ENCODE peak calls at places on chromosome 7, in five cellular contexts. One of them, this sample, is unnamed.

GRCh38 chr7:150373049-150373801 is 4.6 kb downstream of the REPIN1 start:
- DNase-seq in cardiac fibroblast: no peak
- DNase-seq in AG04450: no peak
- DNase-seq in K562: peak; percentile 78
- DNase-seq in body of pancreas: peak; percentile 77
- DNase-seq in this sample: no peak

GRCh38 chr7:1112625-1113547 is 25.0 kb downstream of the GPER1 start:
- DNase-seq in cardiac fibroblast: no peak
- DNase-seq in AG04450: no peak
- DNase-seq in K562: no peak
- DNase-seq in body of pancreas: no peak
- DNase-seq in this sample: no peak

GRCh38 chr7:101567231-101567630 is 61.9 kb downstream of the MYL10 start:
- DNase-seq in cardiac fibroblast: no peak
- DNase-seq in AG04450: no peak
- DNase-seq in K562: no peak
- DNase-seq in body of pancreas: no peak
- DNase-seq in this sample: no peak

GRCh38 chr7:149870701-149871483 is 2.9 kb upstream of the ATP6V0E2 start:
- DNase-seq in cardiac fibroblast: no peak
- DNase-seq in AG04450: no peak
- DNase-seq in K562: no peak
- DNase-seq in body of pancreas: no peak
- DNase-seq in this sample: peak; percentile 68

GRCh38 chr7:264541-265191 is 25.3 kb upstream of the FOXL3 start:
- DNase-seq in cardiac fibroblast: no peak
- DNase-seq in AG04450: no peak
- DNase-seq in K562: no peak
- DNase-seq in body of pancreas: peak; percentile 50
- DNase-seq in this sample: no peak

GRCh38 chr7:149716932-149717307 is 56.5 kb downstream of the ZNF467 start:
- DNase-seq in cardiac fibroblast: no peak
- DNase-seq in AG04450: no peak
- DNase-seq in K562: no peak
- DNase-seq in body of pancreas: no peak
- DNase-seq in this sample: peak; percentile 73

GRCh38 chr7:114758661-114759227 is 163.2 kb upstream of the MDFIC start:
- DNase-seq in cardiac fibroblast: no peak
- DNase-seq in AG04450: no peak
- DNase-seq in K562: no peak
- DNase-seq in body of pancreas: no peak
- DNase-seq in this sample: no peak

GRCh38 chr7:21253740-21254687 is 173.9 kb upstream of the SP4 start:
- DNase-seq in cardiac fibroblast: peak; percentile 55
- DNase-seq in AG04450: no peak
- DNase-seq in K562: peak; percentile 66
- DNase-seq in body of pancreas: peak; percentile 62
- DNase-seq in this sample: no peak

GRCh38 chr7:139075871-139076686 is 33.4 kb downstream of the ZC3HAV1 start:
- DNase-seq in cardiac fibroblast: no peak
- DNase-seq in AG04450: no peak
- DNase-seq in K562: no peak
- DNase-seq in body of pancreas: no peak
- DNase-seq in this sample: no peak

GRCh38 chr7:13875496-13876074 is 113.9 kb downstream of the ETV1 start:
- DNase-seq in cardiac fibroblast: no peak
- DNase-seq in AG04450: no peak
- DNase-seq in K562: peak; percentile 44
- DNase-seq in body of pancreas: no peak
- DNase-seq in this sample: no peak

GRCh38 chr7:13874783-13875182 is 114.7 kb downstream of the ETV1 start:
- DNase-seq in cardiac fibroblast: peak; percentile 89
- DNase-seq in AG04450: no peak
- DNase-seq in K562: no peak
- DNase-seq in body of pancreas: no peak
- DNase-seq in this sample: no peak

GRCh38 chr7:13872751-13873150 is 116.7 kb downstream of the ETV1 start:
- DNase-seq in cardiac fibroblast: no peak
- DNase-seq in AG04450: no peak
- DNase-seq in K562: no peak
- DNase-seq in body of pancreas: no peak
- DNase-seq in this sample: no peak

DNA sequence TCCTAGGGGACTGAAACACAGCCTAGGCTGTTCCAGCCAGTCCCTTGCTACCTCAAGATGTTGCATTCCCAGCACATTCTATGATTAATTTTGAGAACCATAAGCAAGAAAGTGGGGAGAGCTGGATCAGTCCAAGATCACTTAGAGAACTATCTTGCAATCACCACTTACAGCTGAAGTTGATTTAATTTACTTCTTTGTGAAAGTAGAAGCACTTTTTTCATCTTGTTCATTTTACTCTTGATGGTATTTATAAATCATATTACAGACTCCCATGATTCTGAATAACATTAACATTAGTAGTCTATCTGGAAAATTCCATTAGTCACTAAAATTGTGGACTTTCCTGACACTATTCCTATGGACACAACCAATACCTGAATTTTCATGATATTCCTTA is 118.5 kb downstream of the ETV1 start:
- DNase-seq in cardiac fibroblast: no peak
- DNase-seq in AG04450: no peak
- DNase-seq in K562: no peak
- DNase-seq in body of pancreas: no peak
- DNase-seq in this sample: no peak
- TF ChIP-seq CTCF in cardiac fibroblast: no peak
- TF ChIP-seq CTCF in AG04450: no peak
- TF ChIP-seq CTCF in K562: no peak
- TF ChIP-seq CTCF in body of pancreas: no peak
- TF ChIP-seq CTCF in this sample: no peak

GRCh38 chr7:115910541-115911164 is 119.9 kb downstream of the TFEC start:
- DNase-seq in cardiac fibroblast: peak; percentile 49
- DNase-seq in AG04450: no peak
- DNase-seq in K562: peak; percentile 9
- DNase-seq in body of pancreas: no peak
- DNase-seq in this sample: no peak
- TF ChIP-seq CTCF in cardiac fibroblast: peak; percentile 46
- TF ChIP-seq CTCF in AG04450: peak; percentile 71
- TF ChIP-seq CTCF in K562: no peak
- TF ChIP-seq CTCF in body of pancreas: peak; percentile 75
- TF ChIP-seq CTCF in this sample: peak; percentile 80

GRCh38 chr7:121123028-121123427 is 134.5 kb downstream of the CPED1 start:
- DNase-seq in cardiac fibroblast: peak; percentile 9
- DNase-seq in AG04450: no peak
- DNase-seq in K562: no peak
- DNase-seq in body of pancreas: no peak
- DNase-seq in this sample: no peak

GRCh38 chr7:121126201-121126600 is 137.7 kb downstream of the CPED1 start:
- DNase-seq in cardiac fibroblast: no peak
- DNase-seq in AG04450: no peak
- DNase-seq in K562: no peak
- DNase-seq in body of pancreas: no peak
- DNase-seq in this sample: no peak

GRCh38 chr7:121132940-121133339 is 144.4 kb downstream of the CPED1 start:
- DNase-seq in cardiac fibroblast: no peak
- DNase-seq in AG04450: no peak
- DNase-seq in K562: no peak
- DNase-seq in body of pancreas: no peak
- DNase-seq in this sample: no peak

DNA sequence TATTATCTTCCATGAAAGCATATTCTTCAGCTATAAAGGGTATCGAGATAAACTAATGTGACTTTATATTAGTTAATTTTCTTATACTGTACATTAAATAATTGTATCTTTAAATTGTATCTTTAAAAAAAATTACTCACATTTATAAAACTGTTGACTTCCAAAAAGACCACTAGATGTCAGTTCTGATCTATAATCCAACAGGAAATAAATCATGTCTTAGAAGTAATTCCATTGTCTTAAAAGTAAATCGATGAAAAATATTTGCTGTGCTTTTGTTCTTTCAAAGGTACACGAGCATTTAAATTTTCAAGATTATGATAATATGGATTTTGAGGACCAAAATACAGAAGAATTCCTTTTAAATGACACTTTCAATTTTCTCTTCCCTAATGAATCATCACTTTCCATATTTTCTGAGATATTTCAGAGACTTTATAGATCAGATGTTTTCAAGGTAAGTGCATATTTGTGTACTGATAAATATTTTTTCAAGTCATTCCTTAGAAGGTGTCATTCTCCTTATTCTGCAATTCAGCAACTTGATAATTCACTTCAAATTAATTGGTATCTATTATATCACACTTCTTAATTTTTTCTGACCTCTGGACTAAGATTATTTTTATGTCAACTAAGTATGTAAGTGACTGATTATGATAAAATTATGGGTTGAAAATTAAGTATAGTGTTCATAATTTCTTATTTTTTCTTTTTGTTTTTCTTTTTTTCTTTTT is 138.5 kb downstream of the CPED1 start:
- DNase-seq in cardiac fibroblast: peak; percentile 57
- DNase-seq in AG04450: no peak
- DNase-seq in K562: no peak
- DNase-seq in body of pancreas: no peak
- DNase-seq in this sample: no peak
- TF ChIP-seq CTCF in cardiac fibroblast: peak; percentile 19
- TF ChIP-seq CTCF in AG04450: peak; percentile 15
- TF ChIP-seq CTCF in K562: no peak
- TF ChIP-seq CTCF in body of pancreas: peak; percentile 59
- TF ChIP-seq CTCF in this sample: peak; percentile 68

GRCh38 chr7:143205560-143206293 is 16.1 kb upstream of the TAS2R40 start:
- DNase-seq in cardiac fibroblast: no peak
- DNase-seq in AG04450: no peak
- DNase-seq in K562: no peak
- DNase-seq in body of pancreas: peak; percentile 14
- DNase-seq in this sample: no peak
- TF ChIP-seq CTCF in cardiac fibroblast: no peak
- TF ChIP-seq CTCF in AG04450: no peak
- TF ChIP-seq CTCF in K562: no peak
- TF ChIP-seq CTCF in body of pancreas: no peak
- TF ChIP-seq CTCF in this sample: no peak

DNA sequence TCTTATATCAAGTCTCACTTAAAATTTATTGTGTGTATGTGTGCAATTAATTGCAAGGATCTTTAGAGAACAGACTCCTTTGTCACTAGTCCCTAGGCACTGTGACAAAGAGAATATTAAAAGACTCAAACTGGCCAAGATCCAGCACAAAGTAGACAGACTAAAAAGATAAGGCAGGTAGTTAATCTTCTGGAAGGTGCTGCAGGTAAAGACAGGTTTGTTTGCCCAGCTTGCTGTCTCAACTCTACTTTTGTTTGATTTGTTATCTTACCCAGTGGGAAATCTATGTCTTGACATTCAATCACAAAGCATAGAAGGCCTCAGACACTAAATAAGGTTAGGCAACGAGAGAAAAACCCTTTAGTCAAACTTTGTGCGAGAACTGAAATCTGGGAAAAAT is 807.9 kb upstream of the LRRN3 start:
- DNase-seq in cardiac fibroblast: no peak
- DNase-seq in AG04450: no peak
- DNase-seq in K562: no peak
- DNase-seq in body of pancreas: no peak
- DNase-seq in this sample: no peak
- TF ChIP-seq CTCF in cardiac fibroblast: no peak
- TF ChIP-seq CTCF in AG04450: no peak
- TF ChIP-seq CTCF in K562: no peak
- TF ChIP-seq CTCF in body of pancreas: no peak
- TF ChIP-seq CTCF in this sample: no peak

GRCh38 chr7:11748884-11749283 is 83.1 kb downstream of the THSD7A start:
- DNase-seq in cardiac fibroblast: no peak
- DNase-seq in AG04450: no peak
- DNase-seq in K562: peak; percentile 3
- DNase-seq in body of pancreas: no peak
- DNase-seq in this sample: no peak
- TF ChIP-seq CTCF in cardiac fibroblast: no peak
- TF ChIP-seq CTCF in AG04450: no peak
- TF ChIP-seq CTCF in K562: no peak
- TF ChIP-seq CTCF in body of pancreas: no peak
- TF ChIP-seq CTCF in this sample: no peak

GRCh38 chr7:27145167-27145883 is 1.8 kb upstream of the HOXA5 start:
- DNase-seq in cardiac fibroblast: no peak
- DNase-seq in AG04450: no peak
- DNase-seq in K562: no peak
- DNase-seq in body of pancreas: no peak
- DNase-seq in this sample: peak; percentile 77

GRCh38 chr7:27144799-27145166 is 1.3 kb upstream of the HOXA5 start:
- DNase-seq in cardiac fibroblast: no peak
- DNase-seq in AG04450: no peak
- DNase-seq in K562: no peak
- DNase-seq in body of pancreas: no peak
- DNase-seq in this sample: no peak

GRCh38 chr7:27142562-27143021 is 889 bp downstream of the HOXA5 start:
- DNase-seq in cardiac fibroblast: no peak
- DNase-seq in AG04450: no peak
- DNase-seq in K562: no peak
- DNase-seq in body of pancreas: no peak
- DNase-seq in this sample: no peak

GRCh38 chr7:27143022-27143949 is at the start of gene HOXA5:
- DNase-seq in cardiac fibroblast: peak; percentile 73
- DNase-seq in AG04450: peak; percentile 100
- DNase-seq in K562: no peak
- DNase-seq in body of pancreas: peak; percentile 41
- DNase-seq in this sample: no peak

DNA sequence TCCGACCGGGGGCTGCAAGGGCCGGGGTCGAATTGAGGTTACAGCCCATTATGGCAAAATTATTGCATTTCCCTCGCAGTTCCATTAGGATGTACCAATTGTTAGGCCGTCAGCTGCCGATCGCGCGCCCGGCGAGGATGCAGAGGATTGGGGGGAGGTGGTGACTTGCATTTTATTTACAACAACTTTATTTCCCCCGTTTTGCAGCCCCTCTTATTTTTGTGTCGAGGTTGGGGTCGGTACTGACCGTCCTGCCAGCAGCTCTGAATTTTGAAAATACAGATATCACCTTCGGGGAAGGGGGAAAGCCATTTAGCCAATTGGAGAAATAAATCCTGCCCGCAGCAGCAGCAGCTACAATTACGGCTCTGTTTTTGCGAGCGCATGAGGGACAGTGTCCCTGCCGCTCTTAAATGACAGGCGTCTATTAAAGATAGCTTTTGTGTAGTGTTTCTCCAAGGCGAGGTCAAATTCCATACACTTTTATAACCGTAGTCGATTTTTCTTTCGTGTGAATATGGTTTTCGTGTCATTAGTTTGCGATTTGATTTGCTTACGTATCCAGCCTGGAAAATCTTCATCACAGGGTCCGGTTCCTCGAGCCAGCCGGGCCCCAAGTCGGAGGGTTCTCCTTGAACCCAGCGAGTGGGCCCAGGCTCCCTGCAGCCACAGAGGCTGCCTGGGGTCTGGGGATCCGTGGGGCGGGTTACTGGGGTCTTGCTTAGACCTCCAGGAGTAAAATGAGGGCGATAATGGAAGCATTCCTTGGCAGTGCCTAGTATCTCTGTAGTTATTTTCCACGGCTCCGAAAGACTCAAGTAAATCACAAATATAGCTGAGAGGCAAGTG is 693 bp upstream of the HOXA5 start:
- DNase-seq in cardiac fibroblast: no peak
- DNase-seq in AG04450: no peak
- DNase-seq in K562: no peak
- DNase-seq in body of pancreas: no peak
- DNase-seq in this sample: no peak
- TF ChIP-seq CTCF in cardiac fibroblast: no peak
- TF ChIP-seq CTCF in AG04450: no peak
- TF ChIP-seq CTCF in K562: no peak
- TF ChIP-seq CTCF in body of pancreas: no peak
- TF ChIP-seq CTCF in this sample: no peak